ENCODE peak calls at places on chromosomes 4 and X, in four cellular contexts. X, K, P and B are unnamed samples.
A peak's percentile ranks its signal among the peaks of the same experiment; 100 is the strongest.

GRCh38 chrX:826448-826847 is 195.9 kb downstream of the SHOX start:
- DNase-seq in X (no peak), K (no peak), P (no peak), B (no peak)

GRCh38 chr4:42152507-42153504 is at the start of gene BEND4:
- DNase-seq in X (no peak), K (no peak), P (no peak), B (no peak)

GRCh38 chr4:78682090-78682489 is 94.1 kb upstream of the BMP2K start:
- DNase-seq in X (no peak), K (no peak), P (no peak), B (no peak)

GRCh38 chr4:120771907-120772306 is 150.6 kb downstream of the PRDM5 start:
- DNase-seq in X (no peak), K (no peak), P (no peak), B (no peak)

GRCh38 chr4:80407246-80407645 is 71.7 kb downstream of the CFAP299 start:
- DNase-seq in X (no peak), K (no peak), P (no peak), B (no peak)

GRCh38 chr4:66564901-66565648 is 894.8 kb upstream of the EPHA5 start:
- DNase-seq in X (no peak), K (no peak), P (peak; percentile 58), B (no peak)

GRCh38 chr4:26204911-26205368 is 115.9 kb upstream of the RBPJ start:
- DNase-seq in X (no peak), K (no peak), P (no peak), B (no peak)

GRCh38 chr4:153555730-153556440 is 89.7 kb downstream of the TMEM131L start:
- DNase-seq in X (no peak), K (no peak), P (peak; percentile 73), B (no peak)

GRCh38 chr4:138859249-138859648 is 156.3 kb upstream of the NOCT start:
- DNase-seq in X (no peak), K (no peak), P (no peak), B (no peak)

GRCh38 chr4:35503435-35503834 is 740.9 kb downstream of the ARAP2 start:
- DNase-seq in X (no peak), K (no peak), P (no peak), B (no peak)

GRCh38 chr4:55386073-55386472 is 9.7 kb upstream of the TMEM165 start:
- DNase-seq in X (no peak), K (no peak), P (no peak), B (no peak)

GRCh38 chrX:101550362-101550761 is at the start of gene ARMCX1:
- DNase-seq in X (no peak), K (peak; percentile 34), P (peak; percentile 81), B (no peak)

GRCh38 chr4:5710065-5710961 is 688 bp upstream of the EVC start:
- DNase-seq in X (no peak), K (no peak), P (peak; percentile 21), B (no peak)

DNA sequence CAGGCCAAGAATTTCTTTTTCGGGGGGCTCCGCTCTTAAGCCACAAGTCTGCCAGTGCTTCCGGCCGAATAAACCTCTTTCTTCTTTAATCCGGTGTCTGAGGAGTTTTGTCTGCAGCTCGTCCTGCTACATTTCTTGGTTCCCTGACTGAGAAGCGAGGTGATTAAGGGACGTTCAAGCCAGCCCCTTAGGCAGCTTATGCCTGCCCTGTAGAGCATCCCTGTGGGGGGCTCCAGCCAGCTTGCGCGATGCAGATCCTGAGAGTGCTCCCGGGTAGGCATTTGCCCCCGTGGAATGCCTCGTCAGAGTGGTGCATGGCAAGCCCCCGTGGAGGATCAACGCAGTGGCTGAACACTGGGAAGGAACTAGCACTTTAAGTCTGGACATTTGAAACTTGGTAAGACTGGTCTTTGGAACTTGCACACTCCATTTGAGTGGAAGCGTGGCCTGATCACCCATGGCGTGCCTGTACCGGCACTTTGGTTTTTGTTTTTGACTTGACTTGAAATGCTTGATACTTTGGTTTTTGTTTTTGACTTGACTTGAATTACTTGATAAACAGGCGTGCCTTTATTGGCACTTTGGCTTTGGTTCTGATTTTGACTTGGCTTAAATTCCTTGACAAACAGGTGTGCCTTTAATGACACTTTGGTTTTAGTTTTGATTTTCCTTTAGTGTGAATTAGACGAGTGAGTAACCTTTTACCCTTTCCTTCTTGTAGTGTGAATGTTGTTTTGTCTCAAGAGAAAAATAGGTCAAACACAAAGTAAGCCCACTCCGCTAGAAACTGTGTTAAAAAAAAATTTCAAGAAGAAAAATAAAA is 6.1 kb downstream of the ACOX3 start:
- DNase-seq in X (no peak), K (no peak), P (no peak), B (no peak)
- H3K27ac ChIP-seq in X (no peak overlapping the region), K (peak overlapping the region; percentile 69), P (no peak overlapping the region), B (no peak overlapping the region)

GRCh38 chr4:37516057-37516775 is 170.0 kb downstream of the RELL1 start:
- DNase-seq in X (no peak), K (no peak), P (no peak), B (no peak)
- H3K27ac ChIP-seq in X (no peak overlapping the region), K (no peak overlapping the region), P (no peak overlapping the region), B (no peak overlapping the region)

GRCh38 chr4:40629401-40630334 is at the start of gene RBM47:
- DNase-seq in X (no peak), K (peak; percentile 73), P (peak; percentile 90), B (no peak)
- H3K27ac ChIP-seq in X (peak within 1 kb of the TSS; percentile 34), K (peak within 1 kb of the TSS; percentile 93), P (peak within 1 kb of the TSS; percentile 98), B (no peak within 1 kb of the TSS)

DNA sequence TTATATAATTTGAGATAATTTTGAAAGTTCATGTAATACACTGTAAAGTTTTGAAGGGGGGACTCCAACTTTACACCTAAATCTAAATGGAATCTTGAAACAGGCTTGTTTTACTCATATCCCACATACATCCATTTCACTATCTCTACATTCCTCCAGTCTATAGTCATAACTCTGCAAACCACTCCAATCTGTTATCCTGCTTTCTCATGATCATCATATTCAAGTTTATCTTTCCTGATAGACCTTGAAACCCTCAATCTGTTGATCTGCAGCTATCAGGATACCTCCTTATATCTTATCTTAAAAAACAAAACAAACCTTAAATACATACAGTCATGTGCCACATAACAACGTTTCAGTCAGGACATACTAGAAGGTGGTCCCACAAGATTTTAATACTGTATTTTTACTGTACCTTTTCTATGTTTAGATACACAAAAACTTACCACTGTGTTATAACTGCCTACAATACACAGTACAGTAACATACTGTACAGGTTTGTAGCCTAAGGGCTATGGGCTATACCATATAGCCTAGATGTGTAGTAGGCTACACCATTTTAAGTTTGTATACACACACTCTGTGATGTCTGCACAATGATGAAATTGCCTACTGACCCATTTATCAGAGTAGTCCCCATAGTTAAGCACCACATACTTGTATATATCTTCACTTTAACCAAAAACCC is 14.0 kb downstream of the CHIC2 start:
- DNase-seq in X (no peak), K (no peak), P (no peak), B (no peak)
- H3K27ac ChIP-seq in X (no peak overlapping the region), K (peak overlapping the region; percentile 21), P (peak overlapping the region; percentile 8), B (no peak overlapping the region)

GRCh38 chrX:42754582-42754981 is 23.4 kb downstream of the PPP1R2C start:
- DNase-seq in X (no peak), K (no peak), P (no peak), B (no peak)
- H3K27ac ChIP-seq in X (no peak overlapping the region), K (peak overlapping the region; percentile 74), P (peak overlapping the region; percentile 84), B (no peak overlapping the region)

DNA sequence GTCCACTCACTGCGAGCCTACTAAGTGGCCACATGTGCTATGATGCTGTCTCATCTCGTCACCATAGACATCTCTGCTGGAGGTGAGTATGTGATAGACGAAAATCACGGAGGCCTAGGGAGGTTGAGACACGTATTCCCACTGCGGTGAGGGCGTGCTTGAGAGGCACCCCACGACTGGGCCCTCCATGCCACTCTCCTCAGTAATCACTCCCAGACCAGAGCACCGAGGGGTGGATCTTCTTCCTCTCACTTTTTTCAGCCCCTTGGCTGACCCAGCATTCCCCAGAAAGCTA is 29.0 kb downstream of the AFAP1 start:
- DNase-seq in X (no peak), K (no peak), P (no peak), B (no peak)
- H3K27ac ChIP-seq in X (peak overlapping the region; percentile 95), K (peak overlapping the region; percentile 76), P (peak overlapping the region; percentile 62), B (no peak overlapping the region)

GRCh38 chr4:183940807-183941310 is 35.8 kb downstream of the STOX2 start:
- DNase-seq in X (no peak), K (no peak), P (no peak), B (no peak)
- H3K27ac ChIP-seq in X (no peak overlapping the region), K (no peak overlapping the region), P (no peak overlapping the region), B (no peak overlapping the region)

DNA sequence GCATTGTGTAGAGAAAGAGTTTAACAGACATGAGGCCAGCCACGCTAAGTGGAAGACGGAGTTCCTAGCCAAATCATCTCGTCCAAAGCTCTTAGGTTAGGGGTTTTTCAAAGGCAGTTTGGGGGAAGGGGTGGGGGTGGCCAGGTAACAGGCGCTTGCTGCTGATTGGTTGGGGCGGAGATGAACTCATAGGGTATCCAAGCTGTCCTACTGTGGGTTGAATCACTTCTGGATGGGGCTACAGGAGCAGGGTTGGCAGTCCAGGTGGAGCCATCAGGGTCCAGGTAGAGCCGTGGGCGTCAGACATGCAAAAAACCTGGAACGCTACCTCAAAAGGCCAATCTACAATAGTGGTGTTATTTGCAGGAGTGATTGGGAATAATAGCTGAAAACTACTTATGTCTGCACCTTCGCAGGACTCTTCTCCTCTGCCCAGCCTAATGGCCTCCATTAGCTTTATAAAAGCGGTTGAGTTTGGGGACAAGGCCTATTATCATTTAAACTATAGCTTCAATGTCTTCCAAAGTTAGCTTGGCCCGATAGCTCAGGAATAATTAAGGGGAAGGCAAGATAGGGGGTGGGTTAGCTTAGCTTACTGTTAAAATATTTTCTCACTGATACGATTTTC is 579.6 kb downstream of the NLGN4X start:
- DNase-seq in X (no peak), K (no peak), P (no peak), B (no peak)
- H3K27ac ChIP-seq in X (no peak overlapping the region), K (no peak overlapping the region), P (no peak overlapping the region), B (no peak overlapping the region)

DNA sequence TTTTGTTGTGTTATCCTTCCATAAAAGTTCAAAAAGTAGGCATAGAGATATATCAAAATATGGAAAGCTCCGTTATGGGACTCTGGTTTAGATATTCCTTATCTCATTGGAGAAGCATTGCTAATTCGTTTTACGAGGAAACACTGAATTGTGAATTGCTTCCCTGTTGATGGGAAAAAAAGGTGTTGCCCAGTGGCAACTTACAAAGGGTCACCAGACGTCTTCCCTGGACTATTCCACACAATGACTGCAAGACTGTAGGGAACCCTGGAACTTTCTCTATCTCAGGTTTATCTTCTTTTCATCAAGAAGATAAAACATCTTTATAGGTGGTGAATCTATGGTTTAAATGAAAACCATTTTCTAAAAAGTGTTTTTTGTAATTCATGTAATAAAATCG is 137.7 kb downstream of the MID1 start:
- DNase-seq in X (no peak), K (no peak), P (no peak), B (no peak)
- H3K27ac ChIP-seq in X (no peak overlapping the region), K (no peak overlapping the region), P (no peak overlapping the region), B (no peak overlapping the region)